ENCODE peak calls at places on chromosomes 13 and 19, in six cellular contexts. B is WTC11; G is CD8-positive, alpha-beta T cell; L is AG10803; U is AG04450; X is AG09319. J is an unnamed sample.

GRCh38 chr13:39612023-39612637 is 9.1 kb upstream of the LHFPL6 start:
- DNase-seq in U (peak; percentile 43), G (peak; percentile 45), L (peak; percentile 77), X (no peak), B (peak; percentile 70), J (peak; percentile 18)

GRCh38 chr13:99442273-99442895 is 58.9 kb upstream of the TM9SF2 start:
- DNase-seq in X (no peak), B (peak; percentile 27), G (peak; percentile 46), L (peak; percentile 46), U (no peak), J (no peak)

GRCh38 chr13:73440296-73440895 is 381.6 kb downstream of the KLF5 start:
- DNase-seq in U (no peak), G (no peak), X (no peak), B (peak; percentile 16), L (no peak), J (no peak)

GRCh38 chr19:12075538-12076139 is 11.1 kb downstream of the ZNF844 start:
- DNase-seq in G (no peak), L (no peak), X (no peak), B (no peak), U (no peak), J (no peak)

GRCh38 chr13:100483836-100484381 is 104.7 kb downstream of the GGACT start:
- DNase-seq in G (no peak), U (no peak), L (no peak), B (no peak), X (no peak), J (no peak)

GRCh38 chr19:34241513-34242337 is 12.6 kb upstream of the GARRE1 start:
- DNase-seq in G (no peak), B (peak; percentile 87), L (no peak), U (no peak), X (no peak), J (peak; percentile 77)

GRCh38 chr13:35388456-35388855 is 88.0 kb downstream of the MAB21L1 start:
- DNase-seq in X (no peak), B (no peak), L (peak; percentile 8), G (no peak), U (no peak), J (no peak)

GRCh38 chr19:35144600-35145436 is 1.8 kb downstream of the FXYD7 start:
- DNase-seq in B (peak; percentile 86), X (no peak), L (no peak), G (no peak), U (no peak), J (no peak)

GRCh38 chr19:46478356-46478986 is 7.1 kb upstream of the PNMA8A start:
- DNase-seq in G (no peak), B (peak; percentile 60), U (no peak), X (no peak), L (peak; percentile 54), J (no peak)

GRCh38 chr19:14434157-14434501 is 1.0 kb downstream of the PKN1 start:
- DNase-seq in G (no peak), L (no peak), U (no peak), B (no peak), X (no peak), J (no peak)

GRCh38 chr13:94542917-94543316 is 53.0 kb downstream of the TGDS start:
- DNase-seq in B (no peak), U (no peak), G (no peak), X (no peak), L (no peak), J (no peak)

GRCh38 chr19:43839139-43839538 is 12.0 kb downstream of the ZNF283 start:
- DNase-seq in U (no peak), L (no peak), G (no peak), X (no peak), B (no peak), J (no peak)

GRCh38 chr13:79359064-79359463 is 47.0 kb downstream of the RBM26 start:
- DNase-seq in L (no peak), B (no peak), G (no peak), U (no peak), X (no peak), J (no peak)

GRCh38 chr19:11203194-11204075 is 6.1 kb upstream of the KANK2 start:
- DNase-seq in G (peak; percentile 24), X (peak; percentile 55), U (peak; percentile 30), L (peak; percentile 83), B (peak; percentile 81), J (no peak)

GRCh38 chr13:35917942-35918645 is 213.1 kb downstream of the DCLK1 start:
- DNase-seq in L (peak; percentile 42), U (no peak), B (no peak), X (no peak), G (no peak), J (no peak)

GRCh38 chr13:42312817-42313431 is 41.0 kb downstream of the AKAP11 start:
- DNase-seq in X (no peak), G (no peak), L (no peak), U (no peak), B (no peak), J (no peak)

GRCh38 chr13:110214637-110215036 is 92.3 kb downstream of the COL4A1 start:
- DNase-seq in L (no peak), G (no peak), U (no peak), X (no peak), B (no peak), J (no peak)

GRCh38 chr13:24124789-24125476 is 35.6 kb upstream of the SPATA13 start:
- DNase-seq in G (no peak), L (no peak), X (no peak), B (no peak), U (no peak), J (no peak)

GRCh38 chr19:32691952-32692726 is 518 bp downstream of the NUDT19 start:
- DNase-seq in L (peak; percentile 80), X (peak; percentile 22), U (no peak), G (peak; percentile 25), B (peak; percentile 61), J (no peak)

GRCh38 chr19:29477831-29478577 is 47.8 kb upstream of the VSTM2B start:
- DNase-seq in G (no peak), B (no peak), X (no peak), L (no peak), U (no peak), J (no peak)

GRCh38 chr19:18759435-18760426 is 31.4 kb downstream of the COMP start:
- DNase-seq in U (no peak), L (no peak), X (no peak), G (no peak), B (no peak), J (no peak)

GRCh38 chr13:39297023-39297422 is 258.8 kb downstream of the NHLRC3 start:
- DNase-seq in G (no peak), X (no peak), U (no peak), L (no peak), B (no peak), J (no peak)

GRCh38 chr19:38526430-38526829 is 91.3 kb downstream of the MAP4K1 start:
- DNase-seq in B (no peak), U (no peak), X (no peak), G (no peak), L (no peak), J (no peak)

GRCh38 chr13:37929308-37929707 is 59.7 kb upstream of the TRPC4 start:
- DNase-seq in U (no peak), L (no peak), B (no peak), G (no peak), X (no peak), J (no peak)

GRCh38 chr19:50975766-50976165 is 6.4 kb upstream of the KLK6 start:
- DNase-seq in G (no peak), X (no peak), U (no peak), L (no peak), B (peak; percentile 53), J (peak; percentile 14)

GRCh38 chr19:48718711-48719231 is 754 bp downstream of the MAMSTR start:
- DNase-seq in X (no peak), G (no peak), U (no peak), B (no peak), L (no peak), J (no peak)

GRCh38 chr13:40786568-40786996 is 2.8 kb upstream of the SLC25A15 start:
- DNase-seq in X (no peak), L (no peak), G (no peak), B (no peak), U (no peak), J (no peak)

DNA sequence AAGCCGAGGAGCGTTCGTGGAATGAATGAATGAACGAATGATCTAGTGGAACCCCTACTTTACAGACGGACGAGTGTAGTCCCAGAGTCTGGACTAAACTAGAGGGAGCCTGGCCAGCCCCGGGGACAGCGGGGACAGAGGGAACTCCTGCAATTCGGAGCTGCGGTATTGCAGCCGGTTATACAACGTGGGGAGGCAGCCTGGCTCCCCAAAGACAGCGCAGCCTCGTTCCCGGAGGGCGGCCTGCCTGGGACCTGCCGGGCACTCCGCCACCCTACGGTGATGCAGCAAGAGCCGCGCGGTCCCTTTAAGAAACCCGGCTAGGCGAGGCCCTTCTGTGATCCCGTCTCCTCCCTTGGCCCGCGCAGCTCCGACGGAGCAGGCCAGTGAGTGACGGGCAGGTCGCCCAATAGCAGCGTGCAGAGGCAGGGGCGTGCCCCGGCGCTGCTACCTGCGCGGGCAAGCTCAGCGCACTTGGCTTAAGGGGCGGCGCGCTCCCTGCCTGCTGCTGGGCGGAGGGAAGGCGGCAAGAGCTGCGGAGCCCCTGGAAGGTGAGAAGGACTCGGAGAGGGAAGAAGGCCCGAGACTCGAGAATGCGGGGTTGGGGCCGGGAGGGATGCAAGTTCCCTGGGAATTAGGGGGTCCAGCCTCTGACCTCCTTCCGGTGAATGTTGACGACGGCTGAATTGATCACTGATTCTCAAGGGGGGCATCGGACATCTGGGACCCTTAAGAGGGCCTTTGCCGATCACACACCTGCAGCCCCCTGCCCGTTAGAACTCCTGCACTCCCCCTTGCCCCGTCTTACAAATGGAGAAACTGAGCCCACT is at the start of gene ABCA7:
- DNase-seq in B (peak; percentile 100), X (peak; percentile 96), L (peak; percentile 97), G (peak; percentile 99), U (peak; percentile 95), J (peak; percentile 93)
- TF ChIP-seq CTCF in B (no peak), X (no peak), L (no peak), G (no peak), U (no peak), J (no peak)

DNA sequence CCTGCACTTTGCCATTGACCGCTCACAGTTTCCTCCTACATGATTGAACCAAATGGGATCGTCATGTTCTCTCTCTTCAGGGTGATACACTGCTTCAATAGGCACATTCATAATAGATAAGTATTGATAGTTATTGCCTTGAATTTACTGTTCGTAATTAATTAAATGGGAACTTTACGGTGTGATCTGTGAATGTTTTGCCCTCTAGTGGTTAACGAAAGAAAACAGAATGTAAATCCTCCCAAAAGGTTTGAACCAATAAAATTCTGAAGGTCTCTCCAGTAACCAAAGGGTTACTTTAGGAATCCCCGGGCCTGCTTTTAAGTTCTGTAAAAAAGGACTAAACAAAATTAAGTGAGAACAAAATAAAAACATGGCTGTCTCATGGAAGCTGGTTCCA is 389.3 kb downstream of the DACH1 start:
- DNase-seq in B (no peak), U (no peak), X (no peak), G (no peak), L (no peak), J (no peak)
- TF ChIP-seq CTCF in B (peak; percentile 26), U (peak; percentile 38), X (peak; percentile 18), G (no peak), L (no peak), J (no peak)

GRCh38 chr13:84571264-84571663 is 689.0 kb upstream of the SLITRK1 start:
- DNase-seq in U (no peak), L (no peak), G (no peak), X (no peak), B (no peak), J (no peak)
- TF ChIP-seq CTCF in U (no peak), L (no peak), G (no peak), X (no peak), B (no peak), J (no peak)

DNA sequence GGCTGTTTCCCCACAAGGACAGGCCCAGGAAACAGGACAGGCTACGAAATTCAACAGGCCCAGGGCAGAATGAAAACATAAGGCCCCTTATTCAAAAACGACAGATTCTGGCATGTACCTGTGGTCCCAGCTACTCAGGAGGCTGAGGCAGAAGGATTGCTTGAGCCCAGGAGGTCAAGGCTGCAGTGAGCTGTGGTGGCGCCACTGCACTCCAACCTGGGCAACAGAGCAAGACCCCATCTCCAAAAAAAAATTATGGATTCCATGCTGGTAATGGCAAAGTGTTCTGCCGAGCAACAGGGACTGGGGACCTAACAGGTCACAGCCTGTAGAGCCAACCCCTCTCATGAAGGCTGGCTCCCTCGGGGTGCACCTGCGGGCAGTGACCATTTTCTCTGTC is 52.6 kb upstream of the USE1 start:
- DNase-seq in L (no peak), X (no peak), G (no peak), B (no peak), U (no peak), J (no peak)
- TF ChIP-seq CTCF in L (no peak), X (no peak), G (no peak), B (no peak), U (no peak), J (no peak)